ENCODE peak calls at places on chromosomes 5 and 9, in five cellular contexts. One of them, this sample, is unnamed.

GRCh38 chr9:138066049-138066448 is 188.5 kb downstream of the CACNA1B start:
- DNase-seq in nucleus accumbens: no peak
- DNase-seq in mesenchymal stem cell: no peak
- DNase-seq in NCI-H2107: no peak
- DNase-seq in H1: no peak
- DNase-seq in this sample: no peak

GRCh38 chr5:114467729-114468128 is 105.9 kb downstream of the KCNN2 start:
- DNase-seq in nucleus accumbens: no peak
- DNase-seq in mesenchymal stem cell: peak
- DNase-seq in NCI-H2107: no peak
- DNase-seq in H1: no peak
- DNase-seq in this sample: no peak

GRCh38 chr9:137160716-137161557 is 8.9 kb downstream of the LRRC26 start:
- DNase-seq in nucleus accumbens: no peak
- DNase-seq in mesenchymal stem cell: no peak
- DNase-seq in NCI-H2107: no peak
- DNase-seq in H1: no peak
- DNase-seq in this sample: no peak

GRCh38 chr5:56471707-56472106 is 238.6 kb upstream of the ANKRD55 start:
- DNase-seq in nucleus accumbens: no peak
- DNase-seq in mesenchymal stem cell: no peak
- DNase-seq in NCI-H2107: no peak
- DNase-seq in H1: no peak
- DNase-seq in this sample: no peak

GRCh38 chr5:135625486-135625885 is 46.7 kb upstream of the CXCL14 start:
- DNase-seq in nucleus accumbens: no peak
- DNase-seq in mesenchymal stem cell: no peak
- DNase-seq in NCI-H2107: no peak
- DNase-seq in H1: no peak
- DNase-seq in this sample: no peak

GRCh38 chr5:51988561-51988960 is 605.3 kb downstream of the ISL1 start:
- DNase-seq in nucleus accumbens: no peak
- DNase-seq in mesenchymal stem cell: no peak
- DNase-seq in NCI-H2107: no peak
- DNase-seq in H1: no peak
- DNase-seq in this sample: no peak

GRCh38 chr5:76831108-76831447 is 12.2 kb downstream of the F2RL1 start:
- DNase-seq in nucleus accumbens: no peak
- DNase-seq in mesenchymal stem cell: peak
- DNase-seq in NCI-H2107: no peak
- DNase-seq in H1: no peak
- DNase-seq in this sample: no peak

GRCh38 chr9:87180846-87181245 is 233.5 kb upstream of the GAS1 start:
- DNase-seq in nucleus accumbens: no peak
- DNase-seq in mesenchymal stem cell: no peak
- DNase-seq in NCI-H2107: no peak
- DNase-seq in H1: no peak
- DNase-seq in this sample: no peak

GRCh38 chr5:93602261-93603149 is 19.5 kb downstream of the NR2F1 start:
- DNase-seq in nucleus accumbens: no peak
- DNase-seq in mesenchymal stem cell: peak
- DNase-seq in NCI-H2107: no peak
- DNase-seq in H1: no peak
- DNase-seq in this sample: no peak

GRCh38 chr5:43422143-43422542 is 10.0 kb upstream of the CCL28 start:
- DNase-seq in nucleus accumbens: no peak
- DNase-seq in mesenchymal stem cell: peak
- DNase-seq in NCI-H2107: no peak
- DNase-seq in H1: no peak
- DNase-seq in this sample: no peak

GRCh38 chr5:59543826-59544442 is 349.6 kb downstream of the PDE4D start:
- DNase-seq in nucleus accumbens: peak
- DNase-seq in mesenchymal stem cell: no peak
- DNase-seq in NCI-H2107: no peak
- DNase-seq in H1: no peak
- DNase-seq in this sample: no peak

GRCh38 chr9:123679330-123679987 is 250.5 kb downstream of the DENND1A start:
- DNase-seq in nucleus accumbens: no peak
- DNase-seq in mesenchymal stem cell: peak
- DNase-seq in NCI-H2107: no peak
- DNase-seq in H1: no peak
- DNase-seq in this sample: no peak

GRCh38 chr5:41009228-41009627 is 61.9 kb downstream of the MROH2B start:
- DNase-seq in nucleus accumbens: no peak
- DNase-seq in mesenchymal stem cell: no peak
- DNase-seq in NCI-H2107: no peak
- DNase-seq in H1: no peak
- DNase-seq in this sample: no peak

This sample was measured in C1 segment of cervical spinal cord.